ENCODE peak calls at places on chromosomes 4 and X, in six cellular contexts. M is IMR-90; Q is CD8-positive, alpha-beta memory T cell; R is CD4-positive, CD25-positive, alpha-beta regulatory T cell; I is fibroblast of lung; W is activated CD4-positive, alpha-beta T cell treated with anti-CD3 and anti-CD28 coated beads for 36 hours. S is an unnamed sample.
A peak's percentile ranks its signal among the peaks of the same experiment; 100 is the strongest.

GRCh38 chr4:139988863-139989765 is 164.9 kb downstream of the MAML3 start:
- DNase-seq in M (peak; percentile 97), Q (no peak), R (no peak), I (peak; percentile 98), W (peak; percentile 76), S (peak; percentile 7)

GRCh38 chrX:124023838-124024238 is 62.3 kb downstream of the STAG2 start:
- DNase-seq in M (peak; percentile 41), Q (no peak), R (no peak), I (peak; percentile 48), W (no peak), S (no peak)

GRCh38 chrX:19628006-19628575 is 112.8 kb upstream of the MAP3K15 start:
- DNase-seq in M (peak; percentile 6), Q (no peak), R (no peak), I (peak; percentile 54), W (no peak), S (no peak)

GRCh38 chr4:39808231-39808749 is 110.4 kb downstream of the UBE2K start:
- DNase-seq in M (no peak), Q (no peak), R (no peak), I (no peak), W (no peak), S (peak; percentile 27)

GRCh38 chr4:107885865-107886264 is 45.5 kb upstream of the CYP2U1 start:
- DNase-seq in M (no peak), Q (no peak), R (no peak), I (no peak), W (no peak), S (no peak)

GRCh38 chr4:81504685-81505598 is 33.2 kb upstream of the RASGEF1B start:
- DNase-seq in M (no peak), Q (peak; percentile 31), R (peak; percentile 88), I (no peak), W (peak; percentile 83), S (no peak)

GRCh38 chrX:24877854-24878650 is 137.7 kb downstream of the ARX start:
- DNase-seq in M (peak; percentile 45), Q (no peak), R (peak; percentile 12), I (peak; percentile 40), W (no peak), S (no peak)

GRCh38 chr4:181753189-181753588 is 490.0 kb upstream of the TENM3 start:
- DNase-seq in M (no peak), Q (no peak), R (no peak), I (no peak), W (no peak), S (no peak)

GRCh38 chr4:23904639-23905061 is 14.8 kb upstream of the PPARGC1A start:
- DNase-seq in M (no peak), Q (no peak), R (no peak), I (peak; percentile 32), W (no peak), S (no peak)

GRCh38 chr4:9703391-9703790 is 78.0 kb upstream of the DRD5 start:
- DNase-seq in M (no peak), Q (peak; percentile 31), R (peak; percentile 82), I (no peak), W (peak; percentile 87), S (peak; percentile 53)

GRCh38 chr4:113026556-113026955 is 22.9 kb upstream of the ANK2 start:
- DNase-seq in M (no peak), Q (no peak), R (no peak), I (peak; percentile 72), W (no peak), S (no peak)

GRCh38 chrX:130155564-130155963 is 10.1 kb downstream of the AIFM1 start:
- DNase-seq in M (no peak), Q (no peak), R (no peak), I (peak; percentile 55), W (no peak), S (no peak)

GRCh38 chr4:177441061-177441802 is 1.0 kb downstream of the AGA start:
- DNase-seq in M (peak; percentile 28), Q (no peak), R (peak; percentile 57), I (peak; percentile 45), W (peak; percentile 51), S (peak; percentile 16)

GRCh38 chr4:166499820-166500219 is 626.8 kb downstream of the TLL1 start:
- DNase-seq in M (no peak), Q (no peak), R (no peak), I (no peak), W (no peak), S (no peak)

GRCh38 chr4:183924362-183925044 is 19.4 kb downstream of the STOX2 start:
- DNase-seq in M (no peak), Q (no peak), R (no peak), I (no peak), W (no peak), S (no peak)

GRCh38 chr4:6560416-6561172 is 14.4 kb upstream of the MAN2B2 start:
- DNase-seq in M (peak; percentile 64), Q (no peak), R (no peak), I (peak; percentile 55), W (no peak), S (no peak)

GRCh38 chr4:78322032-78322431 is 229.5 kb upstream of the ANXA3 start:
- DNase-seq in M (no peak), Q (no peak), R (no peak), I (no peak), W (no peak), S (no peak)

GRCh38 chr4:186946682-186947294 is 223.1 kb upstream of the FAT1 start:
- DNase-seq in M (peak; percentile 34), Q (no peak), R (no peak), I (peak; percentile 37), W (no peak), S (peak; percentile 42)

GRCh38 chrX:30831082-30831481 is 58.0 kb downstream of the TAB3 start:
- DNase-seq in M (no peak), Q (no peak), R (peak; percentile 48), I (peak; percentile 6), W (peak; percentile 55), S (no peak)

GRCh38 chrX:93673869-93674271 is at the start of gene FAM133A:
- DNase-seq in M (peak; percentile 4), Q (no peak), R (peak; percentile 4), I (peak; percentile 73), W (no peak), S (no peak)